ENCODE peak calls at places on chromosomes 13 and 19, in six cellular contexts. A is heart right ventricle, N is astrocyte of the cerebellum, W is H7, M is NCI-H2081, V is GDM1. L is an unnamed sample.

GRCh38 chr19:48962029-48962848 is 2.9 kb upstream of the FTL start:
- DNase-seq in A (peak; percentile 59), N (no peak), M (no peak), V (peak; percentile 56), W (peak; percentile 68), L (no peak)

GRCh38 chr19:7333198-7334118 is 15.3 kb upstream of the ARHGEF18 start:
- DNase-seq in A (peak; percentile 64), W (no peak), N (no peak), V (no peak), M (no peak), L (no peak)

GRCh38 chr13:32617112-32617511 is 30.9 kb downstream of the PDS5B start:
- DNase-seq in W (no peak), V (no peak), A (no peak), N (no peak), M (no peak), L (no peak)

GRCh38 chr13:81223784-81224501 is 883.0 kb upstream of the SPRY2 start:
- DNase-seq in V (no peak), M (no peak), A (no peak), N (no peak), W (no peak), L (no peak)

GRCh38 chr19:1373534-1374249 is 10.0 kb upstream of the NDUFS7 start:
- DNase-seq in W (no peak), A (peak; percentile 75), M (no peak), N (no peak), V (no peak), L (peak; percentile 86)

GRCh38 chr13:98300956-98301641 is 124.0 kb upstream of the RNF113B start:
- DNase-seq in A (no peak), W (no peak), V (no peak), N (peak; percentile 75), M (no peak), L (peak; percentile 49)

GRCh38 chr13:67278230-67278629 is 48.1 kb upstream of the PCDH9 start:
- DNase-seq in M (no peak), W (no peak), A (no peak), V (no peak), N (peak; percentile 97), L (peak; percentile 50)

GRCh38 chr19:48925240-48925843 is 8.2 kb upstream of the DHDH start:
- DNase-seq in A (no peak), W (no peak), M (no peak), N (peak; percentile 19), V (no peak), L (no peak)

GRCh38 chr13:75217949-75218348 is 264.0 kb downstream of the TBC1D4 start:
- DNase-seq in M (no peak), W (no peak), A (no peak), N (peak; percentile 32), V (no peak), L (peak; percentile 75)

GRCh38 chr13:50123862-50124535 is 108.8 kb downstream of the KCNRG start:
- DNase-seq in N (peak; percentile 87), W (peak; percentile 97), V (peak; percentile 97), M (peak; percentile 94), A (peak; percentile 87), L (peak; percentile 86)

GRCh38 chr13:97555034-97555433 is 121.1 kb downstream of the RAP2A start:
- DNase-seq in W (no peak), V (no peak), A (no peak), N (no peak), M (no peak), L (no peak)

GRCh38 chr19:31002852-31003251 is 346.4 kb downstream of the TSHZ3 start:
- DNase-seq in N (no peak), M (no peak), W (peak; percentile 17), V (no peak), A (no peak), L (no peak)

GRCh38 chr13:45456196-45456972 is 8.4 kb upstream of the COG3 start:
- DNase-seq in V (no peak), N (no peak), W (no peak), M (no peak), A (no peak), L (no peak)

GRCh38 chr13:45811891-45812583 is 39.5 kb downstream of the SIAH3 start:
- DNase-seq in W (no peak), V (no peak), M (no peak), N (no peak), A (no peak), L (no peak)

GRCh38 chr13:114285166-114285808 is 3.9 kb downstream of the UPF3A start:
- DNase-seq in A (no peak), W (no peak), N (no peak), V (no peak), M (no peak), L (peak; percentile 73)

GRCh38 chr13:100517135-100517534 is 71.5 kb downstream of the GGACT start:
- DNase-seq in V (no peak), W (peak; percentile 44), N (no peak), A (no peak), M (no peak), L (no peak)

GRCh38 chr19:15265849-15266248 is 33.6 kb upstream of the EPHX3 start:
- DNase-seq in N (peak; percentile 95), V (no peak), W (no peak), A (peak; percentile 89), M (peak; percentile 87), L (no peak)

GRCh38 chr19:17718988-17719711 is at the start of gene MAP1S:
- DNase-seq in W (peak; percentile 97), M (peak; percentile 59), A (peak; percentile 51), N (no peak), V (peak; percentile 56), L (no peak)

GRCh38 chr13:93224545-93224944 is 2.1 kb upstream of the GPC6 start:
- DNase-seq in A (no peak), V (no peak), M (no peak), N (no peak), W (peak; percentile 56), L (no peak)

GRCh38 chr13:42272115-42272756 is at the start of gene AKAP11:
- DNase-seq in W (no peak), A (peak; percentile 36), M (peak; percentile 60), V (peak; percentile 68), N (no peak), L (no peak)

GRCh38 chr19:47444388-47444821 is 25.1 kb upstream of the MEIS3 start:
- DNase-seq in A (no peak), W (peak; percentile 89), M (no peak), V (no peak), N (no peak), L (no peak)

GRCh38 chr13:86846501-86846900 is 824.7 kb upstream of the SLITRK5 start:
- DNase-seq in A (no peak), N (no peak), V (no peak), M (no peak), W (no peak), L (no peak)

GRCh38 chr13:109844396-109844795 is 58.0 kb upstream of the IRS2 start:
- DNase-seq in M (no peak), A (no peak), W (no peak), V (no peak), N (peak; percentile 6), L (peak; percentile 47)

GRCh38 chr19:45632468-45633196 is 6.6 kb downstream of the EML2 start:
- DNase-seq in A (peak; percentile 74), V (no peak), W (peak; percentile 99), M (peak; percentile 20), N (peak; percentile 67), L (peak; percentile 66)

L was measured in retinal pigment epithelial cell.